ENCODE peak calls at places on chromosome 18, in seven cellular contexts. U is fibroblast of villous mesenchyme, T is upper lobe of right lung, L is fibroblast of lung, Y is heart left ventricle, G is transverse colon, E is AG10803. V is an unnamed sample.

GRCh38 chr18:56756971-56757370 is 105.8 kb downstream of the WDR7 start:
- DNase-seq in E (no peak), T (no peak), G (no peak), U (no peak), L (no peak), Y (no peak), V (no peak)

GRCh38 chr18:48932822-48933510 is 17.8 kb downstream of the SMAD7 start:
- DNase-seq in T (peak; percentile 67), U (peak; percentile 75), Y (no peak), G (no peak), L (no peak), E (no peak), V (peak; percentile 55)

GRCh38 chr18:53534695-53535094 is 689.8 kb downstream of the MBD2 start:
- DNase-seq in E (peak; percentile 1), T (no peak), L (no peak), Y (peak; percentile 21), G (no peak), U (no peak), V (no peak)

GRCh38 chr18:3305933-3306332 is 44.0 kb downstream of the MYL12B start:
- DNase-seq in T (no peak), E (peak; percentile 34), L (peak; percentile 61), Y (no peak), U (peak; percentile 95), G (no peak), V (peak; percentile 98)

GRCh38 chr18:79904357-79905147 is 46.9 kb downstream of the SLC66A2 start:
- DNase-seq in Y (peak; percentile 16), L (no peak), T (peak; percentile 52), G (no peak), U (no peak), E (no peak), V (no peak)

GRCh38 chr18:3877678-3878077 is 427.7 kb downstream of the TGIF1 start:
- DNase-seq in U (no peak), T (no peak), G (no peak), Y (no peak), L (peak; percentile 32), E (peak; percentile 59), V (no peak)

GRCh38 chr18:24514439-24514838 is 54.0 kb downstream of the HRH4 start:
- DNase-seq in G (no peak), Y (no peak), T (no peak), E (peak; percentile 21), U (peak; percentile 33), L (peak; percentile 37), V (peak; percentile 44)

GRCh38 chr18:74573053-74573452 is 24.6 kb upstream of the ZNF407 start:
- DNase-seq in U (no peak), G (no peak), L (no peak), T (no peak), E (no peak), Y (no peak), V (no peak)

GRCh38 chr18:35045121-35045520 is 3.9 kb downstream of the MAPRE2 start:
- DNase-seq in U (peak; percentile 72), E (peak; percentile 61), Y (no peak), G (no peak), L (peak; percentile 81), T (no peak), V (peak; percentile 48)

GRCh38 chr18:7170292-7170691 is 52.7 kb upstream of the LAMA1 start:
- DNase-seq in Y (no peak), E (no peak), U (no peak), L (no peak), G (no peak), T (no peak), V (no peak)

GRCh38 chr18:2538844-2539243 is 32.5 kb downstream of the METTL4 start:
- DNase-seq in G (no peak), L (no peak), Y (no peak), E (peak; percentile 39), U (peak; percentile 74), T (no peak), V (peak; percentile 23)

GRCh38 chr18:49072524-49072934 is 121.8 kb upstream of the SMAD7 start:
- DNase-seq in T (no peak), U (no peak), L (peak; percentile 57), Y (no peak), E (peak; percentile 59), G (no peak), V (peak; percentile 33)

GRCh38 chr18:79657342-79657996 is 22.1 kb upstream of the CTDP1 start:
- DNase-seq in T (no peak), E (no peak), G (no peak), U (no peak), L (no peak), Y (no peak), V (peak; percentile 22)

GRCh38 chr18:79397830-79398761 is 2.4 kb downstream of the NFATC1 start:
- DNase-seq in L (no peak), G (no peak), T (peak; percentile 62), Y (peak; percentile 18), U (no peak), E (no peak), V (no peak)

GRCh38 chr18:22637787-22638186 is 220.1 kb upstream of the CTAGE1 start:
- DNase-seq in T (no peak), E (peak; percentile 55), U (peak; percentile 84), Y (no peak), L (peak; percentile 75), G (no peak), V (peak; percentile 96)

GRCh38 chr18:52392160-52392559 is 52.2 kb downstream of the DCC start:
- DNase-seq in T (no peak), U (no peak), L (peak; percentile 10), E (peak; percentile 18), Y (no peak), G (no peak), V (peak; percentile 0)

GRCh38 chr18:8424481-8424880 is 184.8 kb upstream of the RAB12 start:
- DNase-seq in Y (no peak), G (no peak), L (no peak), U (no peak), T (no peak), E (no peak), V (peak; percentile 26)

GRCh38 chr18:59268722-59269562 is 4.3 kb downstream of the RAX start:
- DNase-seq in T (peak; percentile 74), Y (no peak), L (peak; percentile 25), E (no peak), G (no peak), U (peak; percentile 20), V (peak; percentile 9)

GRCh38 chr18:10365901-10366300 is 88.5 kb upstream of the APCDD1 start:
- DNase-seq in T (no peak), G (no peak), L (no peak), Y (no peak), E (peak; percentile 54), U (peak; percentile 52), V (no peak)

GRCh38 chr18:33751613-33752221 is 173.7 kb downstream of the ASXL3 start:
- DNase-seq in L (peak; percentile 67), U (peak; percentile 43), G (no peak), Y (no peak), T (no peak), E (peak; percentile 30), V (peak; percentile 57)

GRCh38 chr18:36871801-36872200 is 42.9 kb downstream of the KIAA1328 start:
- DNase-seq in E (no peak), T (no peak), U (no peak), L (no peak), Y (no peak), G (no peak), V (no peak)

GRCh38 chr18:55076643-55077218 is 117.5 kb upstream of the CCDC68 start:
- DNase-seq in U (no peak), E (no peak), Y (no peak), T (no peak), L (no peak), G (no peak), V (no peak)

GRCh38 chr18:49727816-49728215 is 85.5 kb downstream of the ACAA2 start:
- DNase-seq in G (no peak), U (no peak), L (no peak), Y (no peak), T (no peak), E (no peak), V (no peak)

GRCh38 chr18:58303363-58303762 is 259.3 kb downstream of the NEDD4L start:
- DNase-seq in E (no peak), T (no peak), Y (no peak), L (no peak), U (no peak), G (no peak), V (peak; percentile 33)

GRCh38 chr18:58307441-58307840 is 263.4 kb downstream of the NEDD4L start:
- DNase-seq in E (peak; percentile 23), T (no peak), G (no peak), L (no peak), Y (no peak), U (no peak), V (no peak)

GRCh38 chr18:67735506-67735905 is 219.0 kb upstream of the DSEL start:
- DNase-seq in E (no peak), G (no peak), T (no peak), U (no peak), Y (no peak), L (no peak), V (no peak)
- H3K4me3 ChIP-seq in E (no peak overlapping the region), G (no peak overlapping the region), T (no peak overlapping the region), U (no peak overlapping the region), Y (no peak overlapping the region), L (no peak overlapping the region), V (no peak overlapping the region)

DNA sequence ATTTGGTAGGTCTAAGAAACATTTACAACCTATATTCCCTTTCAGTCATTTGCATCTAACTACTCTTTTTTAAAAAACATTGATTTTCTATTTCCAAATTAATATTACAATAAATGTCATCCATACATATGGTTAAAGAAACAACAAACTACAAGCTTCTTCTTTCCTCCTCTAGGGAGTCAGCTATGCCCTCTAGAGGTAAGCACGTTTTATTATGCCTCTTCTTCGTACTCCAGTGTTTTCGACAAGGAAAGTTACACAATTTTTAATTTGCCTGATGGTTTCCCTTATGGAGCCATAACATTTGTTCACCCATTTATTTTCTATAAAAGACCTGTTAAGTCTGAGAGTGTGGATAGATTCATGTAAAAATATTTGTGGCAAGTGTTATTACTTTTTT is 183.4 kb upstream of the CDH7 start:
- DNase-seq in U (no peak), Y (no peak), E (no peak), G (no peak), L (no peak), T (no peak), V (peak; percentile 1)
- TF ChIP-seq CTCF in U (no peak), Y (peak; percentile 29), E (no peak), G (peak; percentile 11), L (no peak), T (peak; percentile 20), V (no peak)

GRCh38 chr18:13823707-13824395 is at the start of gene MC5R:
- DNase-seq in E (peak; percentile 35), G (peak; percentile 61), L (peak; percentile 21), Y (peak; percentile 57), U (peak; percentile 19), T (peak; percentile 82), V (peak; percentile 56)
- H3K4me3 ChIP-seq in E (peak within 1 kb of the TSS; percentile 34), G (peak within 1 kb of the TSS; percentile 21), L (peak within 1 kb of the TSS; percentile 21), Y (peak within 1 kb of the TSS; percentile 39), U (peak within 1 kb of the TSS; percentile 40), T (peak within 1 kb of the TSS; percentile 51), V (peak within 1 kb of the TSS; percentile 38)

GRCh38 chr18:31575515-31576246 is 16.0 kb upstream of the TTR start:
- DNase-seq in G (no peak), Y (no peak), U (no peak), E (no peak), L (no peak), T (no peak), V (no peak)

GRCh38 chr18:31579375-31579774 is 12.3 kb upstream of the TTR start:
- DNase-seq in T (no peak), E (no peak), G (no peak), U (no peak), L (no peak), Y (no peak), V (no peak)

GRCh38 chr18:31576670-31577069 is 15.0 kb upstream of the TTR start:
- DNase-seq in E (no peak), L (no peak), T (no peak), G (no peak), Y (no peak), U (no peak), V (no peak)

GRCh38 chr18:31577195-31577594 is 14.5 kb upstream of the TTR start:
- DNase-seq in T (no peak), L (no peak), G (no peak), Y (no peak), U (no peak), E (no peak), V (no peak)

GRCh38 chr18:31578126-31578525 is 13.6 kb upstream of the TTR start:
- DNase-seq in E (no peak), G (no peak), U (no peak), L (no peak), T (no peak), Y (no peak), V (no peak)
- TF ChIP-seq CTCF in E (no peak), G (no peak), U (no peak), L (no peak), T (no peak), Y (no peak), V (no peak)